ENCODE peak calls at places on chromosomes 13 and 19, in six cellular contexts. One of them, this sample, is unnamed.

GRCh38 chr13:105921711-105922110 is 613.8 kb downstream of the EFNB2 start:
- DNase-seq in K562: no peak
- DNase-seq in stomach: no peak
- DNase-seq in transverse colon: peak; percentile 48
- DNase-seq in breast epithelium: no peak
- DNase-seq in spleen: no peak
- DNase-seq in this sample: no peak

GRCh38 chr13:113970810-113971470 is 2.9 kb downstream of the C13orf46 start:
- DNase-seq in transverse colon: peak; percentile 75
- DNase-seq in stomach: peak; percentile 91
- DNase-seq in K562: no peak
- DNase-seq in spleen: peak; percentile 41
- DNase-seq in breast epithelium: peak; percentile 91
- DNase-seq in this sample: no peak

GRCh38 chr19:17358395-17358794 is 18.7 kb downstream of the PLVAP start:
- DNase-seq in breast epithelium: no peak
- DNase-seq in transverse colon: no peak
- DNase-seq in spleen: peak; percentile 78
- DNase-seq in stomach: no peak
- DNase-seq in K562: no peak
- DNase-seq in this sample: no peak

GRCh38 chr19:45938733-45939319 is 24.2 kb upstream of the NANOS2 start:
- DNase-seq in K562: no peak
- DNase-seq in breast epithelium: no peak
- DNase-seq in transverse colon: no peak
- DNase-seq in stomach: no peak
- DNase-seq in spleen: peak; percentile 15
- DNase-seq in this sample: no peak

GRCh38 chr13:22665531-22665930 is 515.2 kb upstream of the SGCG start:
- DNase-seq in K562: no peak
- DNase-seq in spleen: no peak
- DNase-seq in transverse colon: no peak
- DNase-seq in stomach: no peak
- DNase-seq in breast epithelium: no peak
- DNase-seq in this sample: no peak

GRCh38 chr19:43438291-43439162 is 23.8 kb downstream of the TEX101 start:
- DNase-seq in K562: no peak
- DNase-seq in stomach: peak; percentile 28
- DNase-seq in spleen: no peak
- DNase-seq in breast epithelium: no peak
- DNase-seq in transverse colon: peak; percentile 45
- DNase-seq in this sample: no peak

GRCh38 chr19:4016486-4016885 is 8.9 kb downstream of the PIAS4 start:
- DNase-seq in transverse colon: no peak
- DNase-seq in stomach: no peak
- DNase-seq in spleen: no peak
- DNase-seq in K562: no peak
- DNase-seq in breast epithelium: no peak
- DNase-seq in this sample: no peak

GRCh38 chr13:43305416-43305815 is 282.0 kb downstream of the DNAJC15 start:
- DNase-seq in K562: no peak
- DNase-seq in stomach: no peak
- DNase-seq in breast epithelium: no peak
- DNase-seq in transverse colon: no peak
- DNase-seq in spleen: no peak
- DNase-seq in this sample: no peak

GRCh38 chr13:50950808-50951207 is 41.2 kb downstream of the RNASEH2B start:
- DNase-seq in transverse colon: no peak
- DNase-seq in K562: no peak
- DNase-seq in spleen: no peak
- DNase-seq in breast epithelium: no peak
- DNase-seq in stomach: no peak
- DNase-seq in this sample: no peak

GRCh38 chr13:75647126-75647784 is 11.1 kb downstream of the LMO7 start:
- DNase-seq in K562: no peak
- DNase-seq in spleen: no peak
- DNase-seq in stomach: no peak
- DNase-seq in breast epithelium: no peak
- DNase-seq in transverse colon: no peak
- DNase-seq in this sample: no peak

GRCh38 chr13:75643693-75644092 is 7.6 kb downstream of the LMO7 start:
- DNase-seq in stomach: no peak
- DNase-seq in breast epithelium: no peak
- DNase-seq in transverse colon: no peak
- DNase-seq in spleen: no peak
- DNase-seq in K562: no peak
- DNase-seq in this sample: no peak

GRCh38 chr13:75648446-75648845 is 12.3 kb downstream of the LMO7 start:
- DNase-seq in spleen: no peak
- DNase-seq in K562: no peak
- DNase-seq in transverse colon: no peak
- DNase-seq in breast epithelium: no peak
- DNase-seq in stomach: no peak
- DNase-seq in this sample: no peak

GRCh38 chr13:75643182-75643581 is 7.1 kb downstream of the LMO7 start:
- DNase-seq in K562: no peak
- DNase-seq in breast epithelium: no peak
- DNase-seq in transverse colon: no peak
- DNase-seq in spleen: no peak
- DNase-seq in stomach: no peak
- DNase-seq in this sample: no peak

DNA sequence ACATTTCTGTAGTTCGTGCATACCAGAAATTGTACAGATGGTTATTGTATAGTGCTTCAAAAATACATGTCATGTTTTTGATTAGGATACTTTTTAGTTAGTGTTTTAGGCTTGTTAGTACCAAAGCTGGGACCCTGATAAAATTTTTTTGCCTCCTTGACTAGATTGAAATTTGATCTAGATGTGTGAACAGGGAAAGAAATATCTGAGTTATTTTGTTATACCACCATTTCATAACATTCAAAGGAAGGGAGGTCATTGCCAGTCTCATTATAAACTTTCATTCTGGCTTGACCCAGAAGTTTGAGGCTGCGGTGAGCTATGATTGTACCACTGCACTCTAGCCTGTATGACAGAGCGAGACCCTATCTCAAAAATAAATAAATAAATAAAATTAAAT is 9.0 kb downstream of the LMO7 start:
- DNase-seq in stomach: no peak
- DNase-seq in breast epithelium: no peak
- DNase-seq in transverse colon: no peak
- DNase-seq in K562: no peak
- DNase-seq in spleen: no peak
- DNase-seq in this sample: no peak
- TF ChIP-seq POLR2AphosphoS5 in stomach: no peak
- TF ChIP-seq POLR2AphosphoS5 in breast epithelium: no peak
- TF ChIP-seq POLR2AphosphoS5 in transverse colon: no peak
- TF ChIP-seq POLR2AphosphoS5 in K562: no peak
- TF ChIP-seq POLR2AphosphoS5 in spleen: no peak
- TF ChIP-seq POLR2AphosphoS5 in this sample: no peak

DNA sequence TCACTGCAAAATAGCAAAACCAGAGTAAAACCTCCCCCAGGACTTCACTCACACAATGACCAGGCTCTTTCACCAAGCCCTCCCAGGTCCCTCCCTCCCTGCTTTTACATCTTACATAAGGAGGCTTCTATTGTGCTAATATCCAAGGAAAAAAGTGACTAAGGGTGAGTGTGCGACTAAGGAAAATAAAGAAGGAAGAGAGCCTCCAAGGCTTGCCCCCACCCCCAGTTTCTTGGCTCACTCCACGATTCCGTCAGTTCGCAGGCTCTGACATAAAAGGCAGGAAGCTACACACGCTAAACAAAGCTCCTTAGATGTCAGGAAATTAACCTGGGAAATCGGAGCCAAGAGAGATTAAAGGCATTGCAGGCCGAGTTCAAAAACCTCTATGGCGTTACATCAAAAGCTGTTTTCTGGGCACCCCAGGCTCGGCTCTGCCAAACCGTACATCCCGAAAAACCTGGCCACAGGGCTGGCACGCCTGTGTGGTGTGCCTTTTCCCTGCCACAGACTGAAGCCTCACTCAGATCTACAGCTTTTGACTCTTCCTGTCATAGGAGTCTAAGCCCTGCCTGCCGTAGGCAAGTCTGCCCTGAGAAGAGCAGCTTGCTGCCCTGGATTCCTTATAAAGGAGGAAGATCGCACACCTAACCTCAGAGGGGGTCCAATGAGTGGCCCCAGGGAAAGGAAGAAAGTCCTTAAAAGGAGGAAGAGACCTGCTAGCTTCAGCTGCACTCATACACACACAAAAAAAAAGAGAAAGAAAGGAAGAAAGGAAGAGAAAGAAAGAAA is 67.0 kb upstream of the SERP2 start:
- DNase-seq in spleen: no peak
- DNase-seq in breast epithelium: peak; percentile 66
- DNase-seq in stomach: peak; percentile 77
- DNase-seq in K562: no peak
- DNase-seq in transverse colon: peak; percentile 63
- DNase-seq in this sample: peak; percentile 47
- H3K4me1 ChIP-seq in spleen: no peaks in the 10 kb centered on the region
- H3K4me1 ChIP-seq in breast epithelium: no peaks in the 10 kb centered on the region
- H3K4me1 ChIP-seq in stomach: peaks cover 89% of the 10 kb centered on the region
- H3K4me1 ChIP-seq in K562: no peaks in the 10 kb centered on the region
- H3K4me1 ChIP-seq in transverse colon: peaks cover 51% of the 10 kb centered on the region
- H3K4me1 ChIP-seq in this sample: no peaks in the 10 kb centered on the region

GRCh38 chr19:1302534-1303239 is 17.0 kb downstream of the EFNA2 start:
- DNase-seq in stomach: no peak
- DNase-seq in K562: no peak
- DNase-seq in transverse colon: no peak
- DNase-seq in spleen: no peak
- DNase-seq in breast epithelium: no peak
- DNase-seq in this sample: no peak

GRCh38 chr19:1307320-1307719 is 21.6 kb downstream of the EFNA2 start:
- DNase-seq in breast epithelium: no peak
- DNase-seq in K562: peak; percentile 90
- DNase-seq in spleen: no peak
- DNase-seq in stomach: no peak
- DNase-seq in transverse colon: no peak
- DNase-seq in this sample: no peak

GRCh38 chr19:1307755-1308303 is 22.2 kb downstream of the EFNA2 start:
- DNase-seq in stomach: no peak
- DNase-seq in K562: no peak
- DNase-seq in transverse colon: no peak
- DNase-seq in spleen: no peak
- DNase-seq in breast epithelium: no peak
- DNase-seq in this sample: no peak

GRCh38 chr19:1300744-1301490 is 15.2 kb downstream of the EFNA2 start:
- DNase-seq in spleen: no peak
- DNase-seq in K562: no peak
- DNase-seq in stomach: no peak
- DNase-seq in transverse colon: no peak
- DNase-seq in breast epithelium: no peak
- DNase-seq in this sample: no peak

GRCh38 chr19:1304197-1304924 is 18.7 kb downstream of the EFNA2 start:
- DNase-seq in spleen: peak; percentile 62
- DNase-seq in breast epithelium: no peak
- DNase-seq in transverse colon: peak; percentile 71
- DNase-seq in K562: peak; percentile 36
- DNase-seq in stomach: peak; percentile 56
- DNase-seq in this sample: no peak
- TF ChIP-seq POLR2AphosphoS5 in spleen: no peak
- TF ChIP-seq POLR2AphosphoS5 in breast epithelium: no peak
- TF ChIP-seq POLR2AphosphoS5 in transverse colon: no peak
- TF ChIP-seq POLR2AphosphoS5 in K562: no peak
- TF ChIP-seq POLR2AphosphoS5 in stomach: no peak
- TF ChIP-seq POLR2AphosphoS5 in this sample: no peak

GRCh38 chr13:74570046-74570445 is 435.8 kb upstream of the KLF12 start:
- DNase-seq in K562: no peak
- DNase-seq in breast epithelium: no peak
- DNase-seq in transverse colon: no peak
- DNase-seq in spleen: no peak
- DNase-seq in stomach: no peak
- DNase-seq in this sample: no peak
- H3K4me1 ChIP-seq in K562: no peaks in the 10 kb centered on the region
- H3K4me1 ChIP-seq in breast epithelium: no peaks in the 10 kb centered on the region
- H3K4me1 ChIP-seq in transverse colon: peaks cover under 1% of the 10 kb centered on the region
- H3K4me1 ChIP-seq in spleen: no peaks in the 10 kb centered on the region
- H3K4me1 ChIP-seq in stomach: peaks cover 1% of the 10 kb centered on the region
- H3K4me1 ChIP-seq in this sample: no peaks in the 10 kb centered on the region

GRCh38 chr19:40590464-40591265 is 10.5 kb upstream of the LTBP4 start:
- DNase-seq in K562: no peak
- DNase-seq in breast epithelium: no peak
- DNase-seq in stomach: no peak
- DNase-seq in transverse colon: no peak
- DNase-seq in spleen: no peak
- DNase-seq in this sample: no peak

GRCh38 chr19:40588110-40588854 is 11.6 kb downstream of the SHKBP1 start:
- DNase-seq in breast epithelium: no peak
- DNase-seq in stomach: no peak
- DNase-seq in spleen: peak; percentile 74
- DNase-seq in transverse colon: no peak
- DNase-seq in K562: no peak
- DNase-seq in this sample: no peak

GRCh38 chr19:40586611-40587010 is 9.9 kb downstream of the SHKBP1 start:
- DNase-seq in stomach: no peak
- DNase-seq in spleen: peak; percentile 73
- DNase-seq in K562: no peak
- DNase-seq in transverse colon: no peak
- DNase-seq in breast epithelium: no peak
- DNase-seq in this sample: no peak

GRCh38 chr19:40589723-40590429 is 11.3 kb upstream of the LTBP4 start:
- DNase-seq in transverse colon: no peak
- DNase-seq in K562: no peak
- DNase-seq in spleen: no peak
- DNase-seq in breast epithelium: no peak
- DNase-seq in stomach: no peak
- DNase-seq in this sample: no peak

GRCh38 chr19:40588926-40589569 is 12.1 kb upstream of the LTBP4 start:
- DNase-seq in stomach: no peak
- DNase-seq in spleen: no peak
- DNase-seq in K562: no peak
- DNase-seq in transverse colon: no peak
- DNase-seq in breast epithelium: no peak
- DNase-seq in this sample: no peak
- TF ChIP-seq POLR2AphosphoS5 in stomach: no peak
- TF ChIP-seq POLR2AphosphoS5 in spleen: peak; percentile 7
- TF ChIP-seq POLR2AphosphoS5 in K562: no peak
- TF ChIP-seq POLR2AphosphoS5 in transverse colon: no peak
- TF ChIP-seq POLR2AphosphoS5 in breast epithelium: no peak
- TF ChIP-seq POLR2AphosphoS5 in this sample: no peak

DNA sequence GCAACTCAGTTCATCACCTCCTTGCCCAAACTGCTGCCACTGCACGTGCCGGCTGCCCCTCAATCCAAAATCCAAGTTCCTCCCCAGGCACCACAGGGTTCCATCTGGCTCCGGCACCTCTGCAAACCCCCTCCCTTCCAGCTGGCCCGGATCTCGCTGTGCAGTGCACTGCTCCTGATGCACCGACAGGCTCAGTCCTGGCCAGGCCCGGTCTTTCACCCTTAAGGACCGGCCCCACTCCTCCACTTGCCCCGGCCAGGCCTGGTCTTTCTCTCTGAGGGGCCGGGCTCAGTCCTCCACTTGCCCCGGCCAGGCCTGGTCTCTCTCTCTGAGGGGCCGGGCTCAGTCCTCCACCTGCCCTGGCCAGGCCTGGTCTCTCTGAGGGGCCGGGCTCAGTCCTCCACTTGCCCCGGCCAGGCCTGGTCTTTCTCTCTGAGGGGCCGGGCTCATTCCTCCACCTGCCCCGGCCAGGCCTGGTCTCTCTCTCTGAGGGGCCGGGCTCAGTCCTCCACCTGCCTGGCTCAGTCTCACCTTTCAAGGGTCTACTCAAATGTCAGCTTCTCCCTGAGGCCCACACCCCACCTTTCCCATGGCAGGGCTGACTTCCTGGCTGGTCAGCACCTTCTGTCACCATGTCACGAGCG is 6.9 kb downstream of the ZNF787 start:
- DNase-seq in transverse colon: no peak
- DNase-seq in spleen: no peak
- DNase-seq in breast epithelium: no peak
- DNase-seq in K562: no peak
- DNase-seq in stomach: no peak
- DNase-seq in this sample: no peak
- H3K4me1 ChIP-seq in transverse colon: peaks cover 62% of the 10 kb centered on the region
- H3K4me1 ChIP-seq in spleen: peaks cover 85% of the 10 kb centered on the region
- H3K4me1 ChIP-seq in breast epithelium: peaks cover 5% of the 10 kb centered on the region
- H3K4me1 ChIP-seq in K562: peaks cover 14% of the 10 kb centered on the region
- H3K4me1 ChIP-seq in stomach: peaks cover 100% of the 10 kb centered on the region
- H3K4me1 ChIP-seq in this sample: peaks cover 93% of the 10 kb centered on the region

This sample was measured in Panc1.